ENCODE peak calls at places on chromosomes 11 and 22, in five cellular contexts. G is activated CD4-positive, alpha-beta T cell treated with anti-CD3 and anti-CD28 coated beads for 36 hours; L is IMR-90; J is AG04449; C is fibroblast of mammary gland. Z is an unnamed sample.

GRCh38 chr11:83864412-83865057 is 578.4 kb upstream of the CCDC90B start:
- DNase-seq in J (no peak), G (no peak), C (no peak), L (no peak), Z (no peak)

GRCh38 chr11:44628730-44629361 is 63.4 kb downstream of the CD82 start:
- DNase-seq in G (no peak), C (no peak), J (no peak), L (no peak), Z (no peak)

GRCh38 chr11:61973603-61974162 is 6.2 kb upstream of the FTH1 start:
- DNase-seq in L (no peak), C (no peak), J (no peak), G (no peak), Z (no peak)

GRCh38 chr11:126267650-126268049 is 1.0 kb downstream of the SRPRA start:
- DNase-seq in C (no peak), G (no peak), L (no peak), J (no peak), Z (no peak)

GRCh38 chr22:26658161-26658560 is 773 bp downstream of the MIAT start:
- DNase-seq in L (no peak), C (no peak), G (peak), J (no peak), Z (no peak)

GRCh38 chr22:46511391-46512370 is 25.7 kb downstream of the CELSR1 start:
- DNase-seq in G (no peak), C (peak), L (no peak), J (no peak), Z (no peak)

GRCh38 chr11:93089474-93090102 is 108.2 kb downstream of the SLC36A4 start:
- DNase-seq in L (peak), C (peak), J (no peak), G (peak), Z (peak)

GRCh38 chr22:44192098-44192810 is 11.5 kb downstream of the PARVG start:
- DNase-seq in G (peak), C (peak), L (no peak), J (no peak), Z (no peak)

GRCh38 chr11:124672531-124673215 is 866 bp downstream of the SIAE start:
- DNase-seq in G (no peak), C (no peak), L (no peak), J (no peak), Z (no peak)

GRCh38 chr11:101509911-101510310 is 73.9 kb downstream of the TRPC6 start:
- DNase-seq in J (no peak), G (no peak), L (no peak), C (no peak), Z (no peak)

GRCh38 chr11:93432247-93432646 is 101.7 kb downstream of the DEUP1 start:
- DNase-seq in C (no peak), G (no peak), L (no peak), J (no peak), Z (no peak)

GRCh38 chr11:13009921-13010736 is 1.0 kb downstream of the RASSF10 start:
- DNase-seq in L (peak), C (peak), G (peak), J (no peak), Z (no peak)

GRCh38 chr11:17588166-17588565 is 41.1 kb downstream of the OTOG start:
- DNase-seq in J (no peak), G (no peak), C (no peak), L (no peak), Z (no peak)

GRCh38 chr22:50574383-50574755 is 3.9 kb downstream of the CPT1B start:
- DNase-seq in G (no peak), L (no peak), C (no peak), J (no peak), Z (no peak)

GRCh38 chr22:26922804-26923203 is 265.4 kb downstream of the MIAT start:
- DNase-seq in C (no peak), L (no peak), G (peak), J (no peak), Z (peak)

GRCh38 chr11:19715373-19715772 is 2.7 kb downstream of the NAV2 start:
- DNase-seq in L (peak), G (no peak), C (peak), J (peak), Z (peak)

GRCh38 chr11:30586251-30587144 is at the start of gene MPPED2:
- DNase-seq in G (peak), L (no peak), C (no peak), J (no peak), Z (peak)

GRCh38 chr11:2891901-2892214 is 6.3 kb upstream of the CDKN1C start:
- DNase-seq in J (no peak), L (peak), C (peak), G (no peak), Z (no peak)

GRCh38 chr11:126703661-126704060 is 296.9 kb downstream of the KIRREL3 start:
- DNase-seq in L (no peak), J (no peak), C (no peak), G (no peak), Z (no peak)

GRCh38 chr22:24069721-24070120 is 58.6 kb downstream of the CABIN1 start:
- DNase-seq in J (no peak), C (no peak), G (no peak), L (no peak), Z (peak)

GRCh38 chr11:27717377-27717776 is 17.1 kb upstream of the BDNF start:
- DNase-seq in L (no peak), J (no peak), C (peak), G (no peak), Z (peak)

GRCh38 chr11:10514210-10514609 is 26.8 kb downstream of the RNF141 start:
- DNase-seq in L (peak), J (no peak), C (peak), G (no peak), Z (no peak)

GRCh38 chr22:28077166-28077565 is 158.1 kb upstream of the PITPNB start:
- DNase-seq in J (no peak), L (no peak), C (no peak), G (no peak), Z (no peak)

GRCh38 chr11:33976351-33977199 is 75.0 kb upstream of the CAPRIN1 start:
- DNase-seq in G (no peak), L (peak), J (peak), C (peak), Z (peak)

GRCh38 chr11:7673724-7674434 is 579 bp upstream of the CYB5R2 start:
- DNase-seq in J (no peak), G (peak), C (peak), L (no peak), Z (no peak)